ENCODE peak calls at places on chromosomes 6 and 20, in six cellular contexts. One of them, this sample, is unnamed.

GRCh38 chr20:17825251-17825691 is 125.5 kb downstream of the BANF2 start:
- DNase-seq in GM23248: no peak
- DNase-seq in spleen: no peak
- DNase-seq in left ventricle myocardium inferior: no peak
- DNase-seq in gastrocnemius medialis: no peak
- DNase-seq in CD8-positive, alpha-beta T cell: no peak
- DNase-seq in this sample: peak; percentile 46

GRCh38 chr6:112717856-112718255 is 370.7 kb downstream of the RFPL4B start:
- DNase-seq in gastrocnemius medialis: no peak
- DNase-seq in CD8-positive, alpha-beta T cell: no peak
- DNase-seq in left ventricle myocardium inferior: no peak
- DNase-seq in spleen: no peak
- DNase-seq in GM23248: no peak
- DNase-seq in this sample: no peak

GRCh38 chr20:36098364-36098763 is 56.2 kb upstream of the EPB41L1 start:
- DNase-seq in left ventricle myocardium inferior: no peak
- DNase-seq in CD8-positive, alpha-beta T cell: no peak
- DNase-seq in GM23248: peak; percentile 75
- DNase-seq in gastrocnemius medialis: peak; percentile 36
- DNase-seq in spleen: no peak
- DNase-seq in this sample: no peak

GRCh38 chr6:132712366-132712765 is 1.5 kb downstream of the VNN1 start:
- DNase-seq in spleen: no peak
- DNase-seq in CD8-positive, alpha-beta T cell: no peak
- DNase-seq in GM23248: peak; percentile 74
- DNase-seq in left ventricle myocardium inferior: no peak
- DNase-seq in gastrocnemius medialis: no peak
- DNase-seq in this sample: no peak

GRCh38 chr6:45851001-45851400 is 164.7 kb downstream of the CLIC5 start:
- DNase-seq in CD8-positive, alpha-beta T cell: no peak
- DNase-seq in spleen: no peak
- DNase-seq in gastrocnemius medialis: no peak
- DNase-seq in left ventricle myocardium inferior: no peak
- DNase-seq in GM23248: no peak
- DNase-seq in this sample: no peak

GRCh38 chr6:144873653-144874378 is 588.7 kb downstream of the UTRN start:
- DNase-seq in spleen: no peak
- DNase-seq in CD8-positive, alpha-beta T cell: no peak
- DNase-seq in GM23248: no peak
- DNase-seq in left ventricle myocardium inferior: no peak
- DNase-seq in gastrocnemius medialis: no peak
- DNase-seq in this sample: no peak

GRCh38 chr20:58893355-58894151 is 41.0 kb downstream of the GNAS start:
- DNase-seq in spleen: no peak
- DNase-seq in gastrocnemius medialis: peak; percentile 27
- DNase-seq in CD8-positive, alpha-beta T cell: no peak
- DNase-seq in GM23248: peak; percentile 85
- DNase-seq in left ventricle myocardium inferior: no peak
- DNase-seq in this sample: no peak

GRCh38 chr6:159801935-159802334 is 1.9 kb downstream of the PNLDC1 start:
- DNase-seq in spleen: peak; percentile 21
- DNase-seq in CD8-positive, alpha-beta T cell: no peak
- DNase-seq in left ventricle myocardium inferior: no peak
- DNase-seq in gastrocnemius medialis: no peak
- DNase-seq in GM23248: no peak
- DNase-seq in this sample: no peak

GRCh38 chr6:147204843-147205311 is 660 bp downstream of the STXBP5 start:
- DNase-seq in spleen: no peak
- DNase-seq in GM23248: peak; percentile 54
- DNase-seq in gastrocnemius medialis: no peak
- DNase-seq in CD8-positive, alpha-beta T cell: no peak
- DNase-seq in left ventricle myocardium inferior: no peak
- DNase-seq in this sample: no peak

GRCh38 chr20:63790572-63791168 is 40.4 kb downstream of the ZBTB46 start:
- DNase-seq in CD8-positive, alpha-beta T cell: no peak
- DNase-seq in gastrocnemius medialis: no peak
- DNase-seq in GM23248: no peak
- DNase-seq in left ventricle myocardium inferior: no peak
- DNase-seq in spleen: no peak
- DNase-seq in this sample: no peak

GRCh38 chr6:105112577-105112976 is 67.2 kb downstream of the POPDC3 start:
- DNase-seq in spleen: no peak
- DNase-seq in gastrocnemius medialis: no peak
- DNase-seq in GM23248: peak; percentile 14
- DNase-seq in left ventricle myocardium inferior: no peak
- DNase-seq in CD8-positive, alpha-beta T cell: no peak
- DNase-seq in this sample: peak; percentile 6

GRCh38 chr6:121920616-121921015 is 478.8 kb upstream of the HSF2 start:
- DNase-seq in spleen: no peak
- DNase-seq in CD8-positive, alpha-beta T cell: no peak
- DNase-seq in left ventricle myocardium inferior: no peak
- DNase-seq in gastrocnemius medialis: no peak
- DNase-seq in GM23248: no peak
- DNase-seq in this sample: no peak

GRCh38 chr20:38255389-38255788 is 5.1 kb downstream of the KIAA1755 start:
- DNase-seq in gastrocnemius medialis: no peak
- DNase-seq in CD8-positive, alpha-beta T cell: no peak
- DNase-seq in left ventricle myocardium inferior: no peak
- DNase-seq in spleen: no peak
- DNase-seq in GM23248: peak; percentile 88
- DNase-seq in this sample: peak; percentile 39

GRCh38 chr6:9116026-9116425 is 680.7 kb upstream of the SLC35B3 start:
- DNase-seq in gastrocnemius medialis: no peak
- DNase-seq in spleen: no peak
- DNase-seq in CD8-positive, alpha-beta T cell: no peak
- DNase-seq in GM23248: peak; percentile 78
- DNase-seq in left ventricle myocardium inferior: no peak
- DNase-seq in this sample: peak; percentile 23

GRCh38 chr6:82237013-82237412 is 10.5 kb downstream of the IBTK start:
- DNase-seq in left ventricle myocardium inferior: no peak
- DNase-seq in spleen: no peak
- DNase-seq in gastrocnemius medialis: no peak
- DNase-seq in CD8-positive, alpha-beta T cell: no peak
- DNase-seq in GM23248: peak; percentile 31
- DNase-seq in this sample: peak; percentile 24

GRCh38 chr6:69732640-69733039 is 64.2 kb downstream of the LMBRD1 start:
- DNase-seq in spleen: no peak
- DNase-seq in GM23248: peak; percentile 19
- DNase-seq in gastrocnemius medialis: no peak
- DNase-seq in CD8-positive, alpha-beta T cell: no peak
- DNase-seq in left ventricle myocardium inferior: no peak
- DNase-seq in this sample: peak; percentile 38

GRCh38 chr6:56959094-56959493 is 4.2 kb downstream of the BEND6 start:
- DNase-seq in spleen: no peak
- DNase-seq in left ventricle myocardium inferior: no peak
- DNase-seq in GM23248: peak; percentile 58
- DNase-seq in CD8-positive, alpha-beta T cell: no peak
- DNase-seq in gastrocnemius medialis: no peak
- DNase-seq in this sample: no peak

GRCh38 chr6:18022398-18023231 is 35.2 kb upstream of the KIF13A start:
- DNase-seq in CD8-positive, alpha-beta T cell: no peak
- DNase-seq in gastrocnemius medialis: no peak
- DNase-seq in GM23248: peak; percentile 75
- DNase-seq in left ventricle myocardium inferior: no peak
- DNase-seq in spleen: no peak
- DNase-seq in this sample: peak; percentile 83

GRCh38 chr20:19976595-19977372 is 40.4 kb upstream of the NAA20 start:
- DNase-seq in gastrocnemius medialis: peak; percentile 49
- DNase-seq in left ventricle myocardium inferior: peak; percentile 70
- DNase-seq in CD8-positive, alpha-beta T cell: no peak
- DNase-seq in GM23248: peak; percentile 91
- DNase-seq in spleen: no peak
- DNase-seq in this sample: peak; percentile 42

GRCh38 chr6:73803562-73804221 is 107.7 kb downstream of the CD109 start:
- DNase-seq in gastrocnemius medialis: no peak
- DNase-seq in CD8-positive, alpha-beta T cell: no peak
- DNase-seq in spleen: no peak
- DNase-seq in left ventricle myocardium inferior: no peak
- DNase-seq in GM23248: peak; percentile 92
- DNase-seq in this sample: peak; percentile 91
- H3K27ac ChIP-seq in gastrocnemius medialis: no peak overlapping the region
- H3K27ac ChIP-seq in CD8-positive, alpha-beta T cell: no peak overlapping the region
- H3K27ac ChIP-seq in spleen: no peak overlapping the region
- H3K27ac ChIP-seq in left ventricle myocardium inferior: no peak overlapping the region
- H3K27ac ChIP-seq in GM23248: peak overlapping the region; percentile 79
- H3K27ac ChIP-seq in this sample: no peak overlapping the region

GRCh38 chr6:155107432-155108069 is 112.4 kb downstream of the TIAM2 start:
- DNase-seq in left ventricle myocardium inferior: no peak
- DNase-seq in GM23248: no peak
- DNase-seq in CD8-positive, alpha-beta T cell: no peak
- DNase-seq in gastrocnemius medialis: no peak
- DNase-seq in spleen: no peak
- DNase-seq in this sample: no peak

GRCh38 chr6:155108070-155108815 is 113.1 kb downstream of the TIAM2 start:
- DNase-seq in left ventricle myocardium inferior: no peak
- DNase-seq in GM23248: no peak
- DNase-seq in gastrocnemius medialis: no peak
- DNase-seq in spleen: no peak
- DNase-seq in CD8-positive, alpha-beta T cell: no peak
- DNase-seq in this sample: peak; percentile 84

GRCh38 chr6:155110721-155111120 is 115.6 kb downstream of the TIAM2 start:
- DNase-seq in spleen: no peak
- DNase-seq in left ventricle myocardium inferior: no peak
- DNase-seq in CD8-positive, alpha-beta T cell: no peak
- DNase-seq in GM23248: no peak
- DNase-seq in gastrocnemius medialis: no peak
- DNase-seq in this sample: no peak

GRCh38 chr6:155103816-155104366 is 108.8 kb downstream of the TIAM2 start:
- DNase-seq in GM23248: peak; percentile 47
- DNase-seq in CD8-positive, alpha-beta T cell: no peak
- DNase-seq in gastrocnemius medialis: no peak
- DNase-seq in spleen: no peak
- DNase-seq in left ventricle myocardium inferior: no peak
- DNase-seq in this sample: no peak

DNA sequence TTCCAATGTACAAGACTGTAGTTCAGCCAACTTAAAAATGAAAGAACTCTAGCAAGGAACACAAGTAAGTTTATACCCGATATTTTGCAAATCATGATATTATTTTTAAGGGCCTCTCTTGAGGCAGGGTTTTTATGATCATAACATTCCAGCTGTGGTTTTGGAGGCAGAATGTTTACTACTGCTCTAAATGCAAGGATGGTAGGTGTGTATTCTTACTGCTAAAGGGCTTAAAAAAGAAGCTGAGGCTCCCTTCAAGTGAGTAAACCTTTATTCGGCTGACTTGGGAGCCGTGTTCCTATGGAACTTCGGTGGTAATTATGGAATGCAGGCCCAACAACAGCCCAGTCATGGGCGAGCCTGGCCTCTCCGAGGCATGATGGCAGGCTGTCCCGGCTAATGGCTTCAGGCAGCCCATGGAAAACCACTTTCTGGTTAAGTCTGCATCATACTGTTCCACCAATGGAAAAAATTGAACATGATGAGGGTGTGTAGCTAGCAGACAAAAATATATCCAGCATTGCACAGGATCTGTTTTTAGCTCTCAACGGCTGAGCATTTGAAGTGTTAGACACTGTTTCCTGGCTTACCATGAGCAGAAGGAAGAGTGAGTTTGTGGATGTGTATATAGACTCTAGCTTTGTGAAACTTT is 111.5 kb downstream of the TIAM2 start:
- DNase-seq in gastrocnemius medialis: no peak
- DNase-seq in left ventricle myocardium inferior: no peak
- DNase-seq in CD8-positive, alpha-beta T cell: no peak
- DNase-seq in spleen: no peak
- DNase-seq in GM23248: no peak
- DNase-seq in this sample: no peak
- H3K27ac ChIP-seq in gastrocnemius medialis: peak overlapping the region; percentile 58
- H3K27ac ChIP-seq in left ventricle myocardium inferior: peak overlapping the region; percentile 48
- H3K27ac ChIP-seq in CD8-positive, alpha-beta T cell: no peak overlapping the region
- H3K27ac ChIP-seq in spleen: no peak overlapping the region
- H3K27ac ChIP-seq in GM23248: no peak overlapping the region
- H3K27ac ChIP-seq in this sample: no peak overlapping the region

GRCh38 chr6:6825153-6825847 is 236.8 kb downstream of the LY86 start:
- DNase-seq in GM23248: no peak
- DNase-seq in gastrocnemius medialis: peak; percentile 98
- DNase-seq in CD8-positive, alpha-beta T cell: no peak
- DNase-seq in left ventricle myocardium inferior: no peak
- DNase-seq in spleen: no peak
- DNase-seq in this sample: no peak

GRCh38 chr6:6824381-6824780 is 235.9 kb downstream of the LY86 start:
- DNase-seq in gastrocnemius medialis: no peak
- DNase-seq in spleen: no peak
- DNase-seq in CD8-positive, alpha-beta T cell: no peak
- DNase-seq in GM23248: no peak
- DNase-seq in left ventricle myocardium inferior: no peak
- DNase-seq in this sample: no peak

GRCh38 chr6:6826961-6827360 is 238.4 kb downstream of the LY86 start:
- DNase-seq in spleen: no peak
- DNase-seq in gastrocnemius medialis: no peak
- DNase-seq in CD8-positive, alpha-beta T cell: no peak
- DNase-seq in left ventricle myocardium inferior: no peak
- DNase-seq in GM23248: no peak
- DNase-seq in this sample: no peak

GRCh38 chr6:6823568-6824224 is 235.2 kb downstream of the LY86 start:
- DNase-seq in spleen: no peak
- DNase-seq in left ventricle myocardium inferior: no peak
- DNase-seq in CD8-positive, alpha-beta T cell: no peak
- DNase-seq in GM23248: no peak
- DNase-seq in gastrocnemius medialis: no peak
- DNase-seq in this sample: no peak

GRCh38 chr6:6825986-6826901 is 237.7 kb downstream of the LY86 start:
- DNase-seq in gastrocnemius medialis: peak; percentile 95
- DNase-seq in GM23248: peak; percentile 56
- DNase-seq in CD8-positive, alpha-beta T cell: no peak
- DNase-seq in left ventricle myocardium inferior: peak; percentile 56
- DNase-seq in spleen: peak; percentile 82
- DNase-seq in this sample: peak; percentile 48
- H3K27ac ChIP-seq in gastrocnemius medialis: peak overlapping the region; percentile 98
- H3K27ac ChIP-seq in GM23248: no peak overlapping the region
- H3K27ac ChIP-seq in CD8-positive, alpha-beta T cell: no peak overlapping the region
- H3K27ac ChIP-seq in left ventricle myocardium inferior: peak overlapping the region; percentile 88
- H3K27ac ChIP-seq in spleen: peak overlapping the region; percentile 76
- H3K27ac ChIP-seq in this sample: no peak overlapping the region

DNA sequence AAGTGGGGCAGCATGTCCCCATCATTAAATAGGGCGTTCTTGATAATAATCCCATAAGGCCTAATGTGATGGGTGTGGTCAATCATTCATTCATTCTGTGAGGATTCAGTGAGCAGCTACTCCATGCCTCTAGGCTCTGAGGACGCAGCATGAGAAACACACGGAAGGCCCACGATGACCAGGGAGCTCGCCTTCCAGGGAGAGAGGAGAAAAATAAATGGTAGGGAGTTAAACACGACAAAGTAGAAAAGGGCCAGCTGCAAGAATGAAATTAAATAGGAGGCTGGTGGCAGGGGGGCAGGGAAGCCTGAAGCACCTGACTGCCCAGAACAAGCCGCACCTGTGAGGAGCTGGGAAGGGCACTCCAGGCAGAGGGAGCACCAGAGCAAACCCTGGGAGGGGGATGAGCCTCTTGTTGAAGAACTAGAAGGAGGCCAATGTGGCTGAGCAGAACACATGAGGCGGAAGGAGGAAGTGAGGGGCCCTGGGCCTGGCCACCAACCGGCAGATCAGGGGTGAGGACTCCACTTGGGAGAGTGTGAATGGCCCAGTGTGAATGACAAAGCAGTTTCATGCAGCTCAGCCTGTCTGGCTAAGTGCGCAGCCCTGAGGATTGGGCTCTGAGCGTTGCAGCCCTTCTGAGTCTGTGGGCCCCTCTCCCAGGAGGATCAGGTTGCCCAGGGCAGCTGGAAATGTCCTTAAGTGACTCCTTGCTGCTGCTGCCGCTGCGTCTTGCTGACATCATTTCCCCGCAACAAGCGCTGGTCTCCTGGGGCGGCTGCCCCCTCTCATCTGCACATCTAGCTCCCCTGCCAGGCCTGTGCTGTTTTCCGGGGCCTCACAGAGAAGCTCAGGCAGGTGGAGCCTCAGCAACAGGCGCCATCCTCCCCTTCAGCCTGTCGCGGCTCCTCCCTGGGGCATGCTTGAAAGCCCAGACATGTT is 99.9 kb downstream of the CDH26 start:
- DNase-seq in CD8-positive, alpha-beta T cell: peak; percentile 64
- DNase-seq in left ventricle myocardium inferior: peak; percentile 42
- DNase-seq in gastrocnemius medialis: peak; percentile 85
- DNase-seq in GM23248: no peak
- DNase-seq in spleen: peak; percentile 89
- DNase-seq in this sample: peak; percentile 15
- H3K27ac ChIP-seq in CD8-positive, alpha-beta T cell: peak overlapping the region; percentile 16
- H3K27ac ChIP-seq in left ventricle myocardium inferior: peak overlapping the region; percentile 48
- H3K27ac ChIP-seq in gastrocnemius medialis: peak overlapping the region; percentile 93
- H3K27ac ChIP-seq in GM23248: no peak overlapping the region
- H3K27ac ChIP-seq in spleen: peak overlapping the region; percentile 82
- H3K27ac ChIP-seq in this sample: no peak overlapping the region